ENCODE peak calls at places on chromosomes 3 and 15, in eight cellular contexts. M is endothelial cell, I is HepG2, L is tibial artery, B is fibroblast of mammary gland, R is nephron progenitor cell, E is Calu3, C is fibroblast of lung. Z is an unnamed sample.

GRCh38 chr3:128279594-128279880 is 126.3 kb downstream of the EEFSEC start:
- DNase-seq in M (no peak), I (no peak), L (no peak), B (no peak), R (no peak), E (no peak), C (no peak), Z (no peak)

GRCh38 chr3:72116226-72116625 is 331.3 kb upstream of the PROK2 start:
- DNase-seq in M (no peak), I (no peak), L (no peak), B (no peak), R (no peak), E (no peak), C (no peak), Z (no peak)

GRCh38 chr3:53071882-53072431 is 26.1 kb upstream of the SFMBT1 start:
- DNase-seq in M (no peak), I (no peak), L (no peak), B (no peak), R (no peak), E (no peak), C (no peak), Z (no peak)

GRCh38 chr15:35054380-35054779 is 30.7 kb downstream of the NANOGP8 start:
- DNase-seq in M (no peak), I (no peak), L (no peak), B (no peak), R (no peak), E (no peak), C (no peak), Z (peak; percentile 29)

GRCh38 chr3:31170932-31171670 is 276.6 kb upstream of the GADL1 start:
- DNase-seq in M (no peak), I (no peak), L (no peak), B (peak; percentile 62), R (no peak), E (peak; percentile 21), C (peak; percentile 100), Z (peak; percentile 84)

GRCh38 chr15:73081321-73081958 is 29.2 kb downstream of the NEO1 start:
- DNase-seq in M (no peak), I (peak; percentile 41), L (no peak), B (peak; percentile 76), R (no peak), E (peak; percentile 45), C (peak; percentile 57), Z (peak; percentile 36)

GRCh38 chr3:26768068-26768651 is 145.6 kb downstream of the LRRC3B start:
- DNase-seq in M (no peak), I (no peak), L (no peak), B (no peak), R (no peak), E (no peak), C (no peak), Z (no peak)

GRCh38 chr3:196842567-196843434 is 24.9 kb upstream of the SENP5 start:
- DNase-seq in M (no peak), I (peak; percentile 21), L (no peak), B (no peak), R (no peak), E (no peak), C (peak; percentile 11), Z (no peak)

GRCh38 chr3:139491966-139492365 is 15.7 kb upstream of the RBP2 start:
- DNase-seq in M (no peak), I (no peak), L (no peak), B (no peak), R (no peak), E (no peak), C (no peak), Z (no peak)

GRCh38 chr3:147409143-147410121 is at the start of gene ZIC1:
- DNase-seq in M (no peak), I (no peak), L (no peak), B (no peak), R (peak; percentile 69), E (no peak), C (peak; percentile 71), Z (no peak)

GRCh38 chr3:38711321-38711720 is 61.8 kb upstream of the SCN5A start:
- DNase-seq in M (no peak), I (no peak), L (no peak), B (no peak), R (no peak), E (no peak), C (no peak), Z (peak; percentile 54)

GRCh38 chr3:49015765-49016164 is 2.6 kb downstream of the DALRD3 start:
- DNase-seq in M (no peak), I (no peak), L (no peak), B (no peak), R (no peak), E (no peak), C (no peak), Z (peak; percentile 55)

GRCh38 chr15:82850731-82851130 is 41.3 kb downstream of the WHAMM start:
- DNase-seq in M (no peak), I (no peak), L (no peak), B (no peak), R (no peak), E (no peak), C (no peak), Z (no peak)

GRCh38 chr15:85974348-85974705 is 105.3 kb upstream of the AGBL1 start:
- DNase-seq in M (no peak), I (no peak), L (no peak), B (no peak), R (no peak), E (no peak), C (peak; percentile 70), Z (no peak)

GRCh38 chr3:89116486-89116885 is 9.1 kb downstream of the EPHA3 start:
- DNase-seq in M (no peak), I (no peak), L (no peak), B (peak; percentile 8), R (no peak), E (no peak), C (peak; percentile 69), Z (no peak)

GRCh38 chr3:141115752-141116541 is 64.8 kb downstream of the SPSB4 start:
- DNase-seq in M (no peak), I (no peak), L (no peak), B (peak; percentile 87), R (no peak), E (no peak), C (no peak), Z (no peak)

GRCh38 chr15:79593119-79593869 is 161.2 kb downstream of the MINAR1 start:
- DNase-seq in M (no peak), I (peak; percentile 13), L (no peak), B (peak; percentile 24), R (no peak), E (no peak), C (peak; percentile 11), Z (peak; percentile 22)
- TF ChIP-seq CTCF in M (peak; percentile 44), I (peak; percentile 18), L (no peak), B (peak; percentile 47), R (peak; percentile 11), E (peak; percentile 17), C (peak; percentile 32), Z (peak; percentile 64)

DNA sequence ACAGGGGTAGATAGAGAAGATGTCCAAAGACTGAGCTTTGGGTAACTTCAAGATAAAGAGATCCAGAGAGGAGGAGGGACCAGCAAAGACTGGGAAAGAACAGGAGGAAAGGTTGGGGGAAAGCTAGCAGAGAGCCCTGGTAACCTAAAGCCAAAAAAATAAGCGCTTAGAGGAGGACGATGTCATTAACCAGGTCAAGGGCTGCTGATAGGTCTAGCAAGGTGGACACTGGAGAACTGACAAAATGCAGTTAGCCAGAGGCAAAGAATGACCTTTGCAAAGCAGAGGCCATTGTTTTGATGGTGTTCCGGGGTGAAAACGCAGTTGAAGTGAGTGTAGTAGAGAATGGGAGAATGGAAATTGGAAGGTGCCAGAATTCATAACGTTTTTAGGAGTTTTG is 39.7 kb downstream of the FAM43A start:
- DNase-seq in M (no peak), I (no peak), L (no peak), B (no peak), R (no peak), E (no peak), C (no peak), Z (no peak)
- TF ChIP-seq CTCF in M (no peak), I (no peak), L (no peak), B (no peak), R (no peak), E (no peak), C (no peak), Z (no peak)

GRCh38 chr15:62066663-62067447 is at the start of gene C2CD4A:
- DNase-seq in M (peak; percentile 76), I (peak; percentile 88), L (peak; percentile 55), B (no peak), R (peak; percentile 77), E (peak; percentile 96), C (peak; percentile 68), Z (no peak)
- TF ChIP-seq CTCF in M (no peak), I (peak; percentile 57), L (no peak), B (peak; percentile 4), R (no peak), E (no peak), C (no peak), Z (peak; percentile 29)

GRCh38 chr3:50853936-50854335 is 179.2 kb downstream of the DOCK3 start:
- DNase-seq in M (no peak), I (no peak), L (no peak), B (no peak), R (no peak), E (no peak), C (no peak), Z (no peak)
- TF ChIP-seq CTCF in M (no peak), I (no peak), L (no peak), B (no peak), R (no peak), E (no peak), C (no peak), Z (no peak)

DNA sequence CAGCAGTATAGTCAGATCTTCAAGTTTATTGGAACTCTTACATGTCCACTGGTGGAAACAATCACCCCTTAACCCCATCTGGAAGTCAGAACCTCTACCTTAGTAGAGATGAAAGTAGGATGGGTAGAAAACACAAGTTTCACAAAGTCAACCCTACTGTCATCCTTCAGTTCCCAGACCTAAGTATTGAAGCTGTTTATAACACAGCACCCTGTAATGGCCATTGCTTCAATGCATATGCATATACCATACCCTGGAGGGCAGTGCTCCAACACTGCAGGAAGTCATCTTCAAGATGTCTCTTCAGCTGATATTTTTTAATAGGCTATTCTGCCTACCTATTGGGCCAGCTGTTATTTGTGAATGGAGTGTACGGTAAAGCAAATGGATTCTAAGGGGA is 241.3 kb downstream of the UBE2E2 start:
- DNase-seq in M (no peak), I (no peak), L (no peak), B (no peak), R (no peak), E (no peak), C (no peak), Z (no peak)
- TF ChIP-seq CTCF in M (no peak), I (no peak), L (no peak), B (no peak), R (no peak), E (no peak), C (no peak), Z (no peak)

Z was measured in HFFc6.